ENCODE peak calls at places on chromosomes 7 and 10, in eight cellular contexts. One of them, this sample, is unnamed.

GRCh38 chr7:20033621-20034200 is 183.5 kb downstream of the MACC1 start:
- DNase-seq in skeletal muscle cell: peak; percentile 9
- DNase-seq in activated T-helper 9 cell treated with anti-CD3 and anti-CD28 coated beads, Interleukin-2, amount 50 U/mL, for 16 hours: no peak
- DNase-seq in NCI-H1417: no peak
- DNase-seq in retinal pigment epithelial cell: no peak
- DNase-seq in HuH-7.5: no peak
- DNase-seq in GM19239: no peak
- DNase-seq in cardiac fibroblast: peak; percentile 50
- DNase-seq in this sample: no peak

GRCh38 chr10:28090506-28090905 is 91.6 kb upstream of the ODAD2 start:
- DNase-seq in skeletal muscle cell: no peak
- DNase-seq in activated T-helper 9 cell treated with anti-CD3 and anti-CD28 coated beads, Interleukin-2, amount 50 U/mL, for 16 hours: no peak
- DNase-seq in HuH-7.5: no peak
- DNase-seq in retinal pigment epithelial cell: no peak
- DNase-seq in NCI-H1417: no peak
- DNase-seq in GM19239: no peak
- DNase-seq in cardiac fibroblast: no peak
- DNase-seq in this sample: no peak

GRCh38 chr10:114719311-114719710 is 61.2 kb upstream of the ABLIM1 start:
- DNase-seq in skeletal muscle cell: no peak
- DNase-seq in activated T-helper 9 cell treated with anti-CD3 and anti-CD28 coated beads, Interleukin-2, amount 50 U/mL, for 16 hours: no peak
- DNase-seq in retinal pigment epithelial cell: no peak
- DNase-seq in NCI-H1417: no peak
- DNase-seq in cardiac fibroblast: no peak
- DNase-seq in GM19239: no peak
- DNase-seq in HuH-7.5: no peak
- DNase-seq in this sample: no peak

GRCh38 chr7:12436126-12436525 is 32.5 kb upstream of the VWDE start:
- DNase-seq in HuH-7.5: no peak
- DNase-seq in NCI-H1417: no peak
- DNase-seq in skeletal muscle cell: peak; percentile 89
- DNase-seq in activated T-helper 9 cell treated with anti-CD3 and anti-CD28 coated beads, Interleukin-2, amount 50 U/mL, for 16 hours: no peak
- DNase-seq in cardiac fibroblast: no peak
- DNase-seq in retinal pigment epithelial cell: no peak
- DNase-seq in GM19239: no peak
- DNase-seq in this sample: no peak

GRCh38 chr10:6045600-6046457 is 16.3 kb downstream of the IL2RA start:
- DNase-seq in skeletal muscle cell: no peak
- DNase-seq in NCI-H1417: no peak
- DNase-seq in HuH-7.5: no peak
- DNase-seq in cardiac fibroblast: no peak
- DNase-seq in GM19239: no peak
- DNase-seq in activated T-helper 9 cell treated with anti-CD3 and anti-CD28 coated beads, Interleukin-2, amount 50 U/mL, for 16 hours: no peak
- DNase-seq in retinal pigment epithelial cell: no peak
- DNase-seq in this sample: no peak

GRCh38 chr10:91162050-91162494 is 58.4 kb upstream of the PCGF5 start:
- DNase-seq in skeletal muscle cell: no peak
- DNase-seq in cardiac fibroblast: no peak
- DNase-seq in NCI-H1417: no peak
- DNase-seq in GM19239: no peak
- DNase-seq in HuH-7.5: no peak
- DNase-seq in retinal pigment epithelial cell: no peak
- DNase-seq in activated T-helper 9 cell treated with anti-CD3 and anti-CD28 coated beads, Interleukin-2, amount 50 U/mL, for 16 hours: no peak
- DNase-seq in this sample: no peak

GRCh38 chr7:108097703-108098102 is 32.5 kb downstream of the LAMB4 start:
- DNase-seq in HuH-7.5: no peak
- DNase-seq in activated T-helper 9 cell treated with anti-CD3 and anti-CD28 coated beads, Interleukin-2, amount 50 U/mL, for 16 hours: no peak
- DNase-seq in GM19239: no peak
- DNase-seq in retinal pigment epithelial cell: no peak
- DNase-seq in skeletal muscle cell: no peak
- DNase-seq in NCI-H1417: no peak
- DNase-seq in cardiac fibroblast: no peak
- DNase-seq in this sample: no peak

GRCh38 chr7:22109761-22110160 is 164.1 kb upstream of the CDCA7L start:
- DNase-seq in skeletal muscle cell: no peak
- DNase-seq in cardiac fibroblast: peak; percentile 42
- DNase-seq in retinal pigment epithelial cell: no peak
- DNase-seq in HuH-7.5: no peak
- DNase-seq in GM19239: no peak
- DNase-seq in NCI-H1417: no peak
- DNase-seq in activated T-helper 9 cell treated with anti-CD3 and anti-CD28 coated beads, Interleukin-2, amount 50 U/mL, for 16 hours: no peak
- DNase-seq in this sample: no peak

GRCh38 chr7:95246935-95247370 is 77.4 kb downstream of the PON1 start:
- DNase-seq in cardiac fibroblast: peak; percentile 91
- DNase-seq in NCI-H1417: peak; percentile 89
- DNase-seq in skeletal muscle cell: peak; percentile 41
- DNase-seq in retinal pigment epithelial cell: peak; percentile 43
- DNase-seq in GM19239: no peak
- DNase-seq in activated T-helper 9 cell treated with anti-CD3 and anti-CD28 coated beads, Interleukin-2, amount 50 U/mL, for 16 hours: no peak
- DNase-seq in HuH-7.5: peak; percentile 29
- DNase-seq in this sample: no peak

GRCh38 chr7:44288381-44288685 is 37.1 kb downstream of the CAMK2B start:
- DNase-seq in GM19239: no peak
- DNase-seq in skeletal muscle cell: no peak
- DNase-seq in NCI-H1417: no peak
- DNase-seq in cardiac fibroblast: no peak
- DNase-seq in activated T-helper 9 cell treated with anti-CD3 and anti-CD28 coated beads, Interleukin-2, amount 50 U/mL, for 16 hours: no peak
- DNase-seq in HuH-7.5: no peak
- DNase-seq in retinal pigment epithelial cell: no peak
- DNase-seq in this sample: no peak

GRCh38 chr10:62708569-62708968 is 96.0 kb upstream of the ADO start:
- DNase-seq in skeletal muscle cell: no peak
- DNase-seq in NCI-H1417: no peak
- DNase-seq in GM19239: no peak
- DNase-seq in cardiac fibroblast: no peak
- DNase-seq in retinal pigment epithelial cell: no peak
- DNase-seq in HuH-7.5: no peak
- DNase-seq in activated T-helper 9 cell treated with anti-CD3 and anti-CD28 coated beads, Interleukin-2, amount 50 U/mL, for 16 hours: no peak
- DNase-seq in this sample: no peak

GRCh38 chr10:30151581-30152389 is 92.4 kb upstream of the JCAD start:
- DNase-seq in cardiac fibroblast: peak; percentile 90
- DNase-seq in retinal pigment epithelial cell: peak; percentile 43
- DNase-seq in skeletal muscle cell: peak; percentile 76
- DNase-seq in GM19239: no peak
- DNase-seq in HuH-7.5: no peak
- DNase-seq in NCI-H1417: no peak
- DNase-seq in activated T-helper 9 cell treated with anti-CD3 and anti-CD28 coated beads, Interleukin-2, amount 50 U/mL, for 16 hours: no peak
- DNase-seq in this sample: no peak

GRCh38 chr10:132521466-132522102 is 16.0 kb upstream of the INPP5A start:
- DNase-seq in NCI-H1417: no peak
- DNase-seq in HuH-7.5: no peak
- DNase-seq in activated T-helper 9 cell treated with anti-CD3 and anti-CD28 coated beads, Interleukin-2, amount 50 U/mL, for 16 hours: no peak
- DNase-seq in cardiac fibroblast: no peak
- DNase-seq in skeletal muscle cell: no peak
- DNase-seq in GM19239: no peak
- DNase-seq in retinal pigment epithelial cell: no peak
- DNase-seq in this sample: no peak

GRCh38 chr10:11162828-11163599 is 145.3 kb downstream of the CELF2 start:
- DNase-seq in cardiac fibroblast: peak; percentile 15
- DNase-seq in skeletal muscle cell: no peak
- DNase-seq in retinal pigment epithelial cell: no peak
- DNase-seq in NCI-H1417: no peak
- DNase-seq in activated T-helper 9 cell treated with anti-CD3 and anti-CD28 coated beads, Interleukin-2, amount 50 U/mL, for 16 hours: peak; percentile 54
- DNase-seq in HuH-7.5: no peak
- DNase-seq in GM19239: peak; percentile 56
- DNase-seq in this sample: peak; percentile 43

GRCh38 chr7:108735814-108736213 is 166.1 kb downstream of the DNAJB9 start:
- DNase-seq in GM19239: no peak
- DNase-seq in skeletal muscle cell: no peak
- DNase-seq in NCI-H1417: no peak
- DNase-seq in activated T-helper 9 cell treated with anti-CD3 and anti-CD28 coated beads, Interleukin-2, amount 50 U/mL, for 16 hours: no peak
- DNase-seq in retinal pigment epithelial cell: no peak
- DNase-seq in HuH-7.5: no peak
- DNase-seq in cardiac fibroblast: no peak
- DNase-seq in this sample: no peak